ENCODE peak calls at places on chromosomes 2 and 18, in five cellular contexts. S, D, N, H and L are unnamed samples.

GRCh38 chr2:134170700-134171099 is 83.2 kb upstream of the MGAT5 start:
- DNase-seq in S (no peak), D (no peak), N (no peak), H (no peak), L (no peak)

GRCh38 chr2:194203898-194204297 is 1453.1 kb upstream of the SLC39A10 start:
- DNase-seq in S (no peak), D (no peak), N (no peak), H (no peak), L (no peak)

GRCh38 chr2:222176890-222177289 is 121.9 kb downstream of the PAX3 start:
- DNase-seq in S (no peak), D (no peak), N (no peak), H (no peak), L (no peak)

GRCh38 chr2:102141915-102142828 is at the start of gene IL1R1:
- DNase-seq in S (peak; percentile 9), D (no peak), N (no peak), H (peak; percentile 60), L (no peak)

GRCh38 chr2:187679454-187679853 is 125.2 kb upstream of the TFPI start:
- DNase-seq in S (no peak), D (no peak), N (no peak), H (no peak), L (no peak)

GRCh38 chr18:79797518-79798345 is at the start of gene KCNG2:
- DNase-seq in S (peak; percentile 72), D (no peak), N (no peak), H (no peak), L (peak; percentile 65)

GRCh38 chr2:219001577-219002394 is 8.6 kb upstream of the CRYBA2 start:
- DNase-seq in S (no peak), D (no peak), N (no peak), H (peak; percentile 93), L (no peak)

GRCh38 chr2:85810376-85811172 is 56.8 kb downstream of the ATOH8 start:
- DNase-seq in S (no peak), D (no peak), N (no peak), H (no peak), L (no peak)

GRCh38 chr2:218448934-218449333 is 30.0 kb downstream of the VIL1 start:
- DNase-seq in S (no peak), D (no peak), N (no peak), H (peak; percentile 86), L (no peak)

GRCh38 chr2:219531639-219532377 is 11.8 kb downstream of the CHPF start:
- DNase-seq in S (no peak), D (no peak), N (no peak), H (no peak), L (no peak)

GRCh38 chr2:163800889-163801498 is 65.2 kb upstream of the FIGN start:
- DNase-seq in S (no peak), D (no peak), N (no peak), H (no peak), L (no peak)

GRCh38 chr18:56756971-56757370 is 105.8 kb downstream of the WDR7 start:
- DNase-seq in S (no peak), D (no peak), N (no peak), H (no peak), L (no peak)

GRCh38 chr18:70411307-70411706 is 122.5 kb downstream of the SOCS6 start:
- DNase-seq in S (no peak), D (no peak), N (no peak), H (no peak), L (no peak)

GRCh38 chr18:3706279-3707097 is 256.5 kb downstream of the TGIF1 start:
- DNase-seq in S (no peak), D (no peak), N (no peak), H (no peak), L (no peak)

GRCh38 chr2:191166756-191167445 is 16.1 kb upstream of the STAT4 start:
- DNase-seq in S (no peak), D (no peak), N (no peak), H (no peak), L (no peak)

GRCh38 chr2:67322361-67323001 is 74.7 kb upstream of the ETAA1 start:
- DNase-seq in S (no peak), D (no peak), N (no peak), H (peak; percentile 65), L (no peak)

GRCh38 chr2:72926368-72926767 is 9.0 kb downstream of the EMX1 start:
- DNase-seq in S (no peak), D (no peak), N (no peak), H (no peak), L (no peak)

GRCh38 chr2:208406474-208407451 is at the start of gene PTH2R:
- DNase-seq in S (no peak), D (peak; percentile 10), N (no peak), H (no peak), L (no peak)

GRCh38 chr2:161414385-161415040 is 1.6 kb upstream of the TBR1 start:
- DNase-seq in S (no peak), D (no peak), N (no peak), H (peak; percentile 23), L (no peak)

GRCh38 chr2:8171608-8172007 is 510.2 kb upstream of the ID2 start:
- DNase-seq in S (no peak), D (no peak), N (no peak), H (no peak), L (no peak)

GRCh38 chr2:70514612-70515055 is 39.0 kb downstream of the TGFA start:
- DNase-seq in S (no peak), D (no peak), N (no peak), H (peak; percentile 42), L (no peak)

GRCh38 chr2:149000168-149000938 is 38.1 kb upstream of the LYPD6B start:
- DNase-seq in S (no peak), D (no peak), N (no peak), H (no peak), L (no peak)

GRCh38 chr2:88880441-88880953 is 189.0 kb downstream of the RPIA start:
- DNase-seq in S (no peak), D (no peak), N (no peak), H (peak; percentile 56), L (no peak)

GRCh38 chr2:26563686-26564085 is 77.5 kb downstream of the CIB4 start:
- DNase-seq in S (no peak), D (no peak), N (no peak), H (no peak), L (no peak)

GRCh38 chr2:150109028-150109427 is 378.4 kb downstream of the RND3 start:
- DNase-seq in S (no peak), D (no peak), N (no peak), H (no peak), L (no peak)

GRCh38 chr2:108377411-108377810 is 343 bp upstream of the SULT1C4 start:
- DNase-seq in S (no peak), D (no peak), N (no peak), H (peak; percentile 20), L (no peak)

GRCh38 chr2:113966832-113967231 is 76.9 kb downstream of the ACTR3 start:
- DNase-seq in S (no peak), D (no peak), N (no peak), H (peak; percentile 85), L (no peak)

DNA sequence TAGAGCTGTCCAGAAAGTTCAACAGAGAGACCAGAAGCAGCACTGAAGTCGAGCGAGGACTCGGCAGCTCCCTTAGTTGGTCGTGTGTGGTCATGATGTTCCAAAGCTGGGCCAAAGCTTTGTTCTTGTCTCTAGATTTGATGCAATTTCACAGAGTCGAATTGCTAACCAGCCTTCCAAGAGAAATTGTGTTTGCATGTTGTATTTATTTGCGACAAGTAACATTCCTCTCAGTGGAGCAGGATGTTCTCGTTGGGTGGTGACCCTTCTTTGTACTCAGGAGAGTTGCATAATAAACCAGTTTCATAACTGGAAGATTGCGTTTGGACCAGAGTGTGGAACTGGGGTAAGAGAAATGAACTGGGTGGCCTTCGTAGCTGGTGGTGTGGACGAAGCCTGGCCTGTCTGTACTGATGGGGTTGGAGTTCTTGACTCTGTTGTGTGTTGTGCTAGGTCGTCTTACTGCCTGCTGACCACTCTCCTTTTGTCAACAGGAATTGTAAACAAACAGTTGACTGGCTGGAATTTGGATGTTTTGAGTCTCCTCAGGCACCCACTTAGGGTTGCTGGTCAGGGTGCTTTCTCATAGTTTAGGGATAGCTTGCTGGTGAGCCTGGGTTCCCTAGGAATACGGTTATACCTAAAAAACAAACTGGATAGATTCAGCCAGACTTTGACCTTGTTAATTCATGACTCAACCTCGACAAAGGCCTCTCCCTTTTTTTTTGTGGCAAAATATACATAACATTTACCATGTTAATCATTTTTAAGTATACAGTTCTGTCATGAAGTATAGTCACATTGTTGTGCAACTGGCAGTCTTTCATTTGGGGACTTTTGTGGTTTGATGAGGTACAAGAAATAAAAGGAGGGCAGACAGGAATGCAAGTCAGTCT is 28.9 kb upstream of the TOGARAM2 start:
- DNase-seq in S (no peak), D (no peak), N (no peak), H (peak; percentile 85), L (no peak)
- TF ChIP-seq TAF1 in S (no peak), D (no peak), N (no peak), H (no peak), L (no peak)

DNA sequence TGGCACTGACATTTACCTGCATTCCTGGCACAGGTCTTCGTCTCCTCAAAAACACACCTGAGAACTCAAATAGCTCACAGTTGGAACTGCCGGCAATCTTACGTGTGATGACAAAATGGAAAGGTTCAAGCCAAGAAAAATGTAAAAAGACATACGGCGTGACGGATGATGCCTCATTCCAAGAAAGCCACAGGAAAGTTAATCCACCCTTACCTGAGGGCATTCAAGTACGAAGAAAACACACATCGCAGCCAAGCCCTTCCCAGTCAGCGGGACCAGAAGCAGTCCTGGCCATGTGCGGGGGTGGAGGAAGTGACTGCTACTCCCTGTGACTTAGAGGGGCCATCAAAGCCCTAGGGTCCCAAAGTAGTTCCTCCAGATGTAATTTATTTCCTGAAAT is 986.3 kb upstream of the CELF4 start:
- DNase-seq in S (no peak), D (no peak), N (no peak), H (no peak), L (no peak)
- TF ChIP-seq POLR2AphosphoS5 in S (no peak), D (no peak), N (no peak), H (no peak), L (no peak)

DNA sequence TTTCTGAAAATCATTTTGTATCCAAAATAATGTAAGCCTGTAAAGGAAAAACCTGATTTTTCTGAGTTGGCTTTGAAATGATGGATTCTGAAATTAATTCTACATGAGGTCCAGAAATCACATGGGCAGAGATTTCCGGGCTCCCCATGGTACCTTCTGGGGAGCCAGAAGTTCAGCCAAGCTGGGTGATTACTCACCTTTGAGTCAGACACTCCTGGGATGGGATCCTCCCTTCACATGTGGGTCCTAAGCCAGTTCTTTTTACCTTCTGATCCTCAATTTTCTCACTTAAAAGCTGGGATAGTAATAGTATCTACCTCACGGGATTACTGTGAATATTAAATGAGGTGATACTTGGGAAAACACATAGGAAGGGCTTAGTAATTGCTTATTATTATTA is 179.8 kb upstream of the EPAS1 start:
- DNase-seq in S (no peak), D (no peak), N (no peak), H (no peak), L (no peak)
- TF ChIP-seq POLR2A in S (no peak), D (no peak), N (no peak), H (no peak), L (no peak)

GRCh38 chr2:13056259-13056843 is 339.6 kb downstream of the TRIB2 start:
- DNase-seq in S (no peak), D (no peak), N (no peak), H (no peak), L (no peak)
- TF ChIP-seq TAF1 in S (no peak), D (no peak), N (no peak), H (no peak), L (no peak)

GRCh38 chr2:129199501-129199900 is 780.0 kb upstream of the RAB6C start:
- DNase-seq in S (no peak), D (no peak), N (no peak), H (no peak), L (no peak)
- TF ChIP-seq POLR2AphosphoS5 in S (no peak), D (no peak), N (no peak), H (no peak), L (no peak)